ENCODE peak calls at places on chromosomes 6 and 20, in six cellular contexts. Z is sigmoid colon, N is HepG2, E is heart left ventricle, H is breast epithelium, A is ovary. S is an unnamed sample. For H3K36me3, the result is how much of the 10 kb centered on the place peaks cover.

GRCh38 chr20:2693996-2694471 is 1.5 kb downstream of the EBF4 start:
- DNase-seq in E (no peak), A (peak), Z (peak), N (no peak), H (no peak), S (no peak)

GRCh38 chr6:120826253-120826652 is 508.0 kb downstream of the TBC1D32 start:
- DNase-seq in A (no peak), H (no peak), N (peak), E (no peak), Z (no peak), S (peak)

GRCh38 chr6:119156742-119157494 is 78.5 kb upstream of the FAM184A start:
- DNase-seq in N (no peak), E (peak), H (no peak), Z (no peak), A (no peak), S (no peak)

GRCh38 chr20:57375652-57376230 is 15.5 kb upstream of the RBM38 start:
- DNase-seq in A (no peak), H (no peak), Z (no peak), E (no peak), N (no peak), S (no peak)

GRCh38 chr6:156879235-156879995 is 102.2 kb downstream of the ARID1B start:
- DNase-seq in Z (no peak), N (no peak), H (no peak), E (no peak), A (no peak), S (no peak)

GRCh38 chr6:21022343-21023107 is 488.3 kb downstream of the CDKAL1 start:
- DNase-seq in Z (no peak), H (no peak), A (no peak), E (no peak), N (peak), S (no peak)

GRCh38 chr6:134289204-134289575 is 28.7 kb downstream of the SGK1 start:
- DNase-seq in N (no peak), E (no peak), A (no peak), Z (no peak), H (no peak), S (no peak)

GRCh38 chr20:38633577-38634093 is 32.0 kb downstream of the ARHGAP40 start:
- DNase-seq in Z (no peak), A (no peak), E (peak), H (no peak), N (peak), S (peak)

GRCh38 chr6:154404791-154405400 is 48.3 kb upstream of the IPCEF1 start:
- DNase-seq in H (no peak), A (no peak), Z (no peak), N (no peak), E (no peak), S (no peak)

GRCh38 chr6:129073651-129074419 is 190.9 kb downstream of the LAMA2 start:
- DNase-seq in A (no peak), N (no peak), Z (no peak), H (no peak), E (no peak), S (no peak)

GRCh38 chr6:114154812-114155211 is 183.9 kb upstream of the HDAC2 start:
- DNase-seq in N (no peak), H (no peak), E (no peak), Z (no peak), A (no peak), S (no peak)

GRCh38 chr6:132130530-132131298 is 179.5 kb upstream of the CCN2 start:
- DNase-seq in Z (peak), H (no peak), E (peak), N (no peak), A (peak), S (no peak)

GRCh38 chr20:17615645-17616479 is 46.0 kb downstream of the DSTN start:
- DNase-seq in E (peak), A (peak), Z (peak), H (no peak), N (no peak), S (peak)

GRCh38 chr6:144659202-144659731 is 374.1 kb downstream of the UTRN start:
- DNase-seq in A (peak), H (no peak), Z (no peak), E (no peak), N (peak), S (peak)

GRCh38 chr6:113488812-113489685 is 368.1 kb upstream of the MARCKS start:
- DNase-seq in N (no peak), Z (no peak), H (no peak), A (no peak), E (no peak), S (no peak)

GRCh38 chr20:43832096-43832816 is 82.4 kb upstream of the TOX2 start:
- DNase-seq in E (no peak), H (no peak), A (no peak), N (no peak), Z (peak), S (no peak)

GRCh38 chr6:4135665-4136353 is 434 bp upstream of the ECI2 start:
- DNase-seq in H (peak), N (peak), Z (peak), E (peak), A (peak), S (peak)

GRCh38 chr6:144478487-144478886 is 193.4 kb downstream of the UTRN start:
- DNase-seq in H (no peak), E (peak), N (no peak), A (no peak), Z (no peak), S (no peak)

GRCh38 chr6:138772596-138773176 is 883 bp upstream of the CCDC28A start:
- DNase-seq in Z (no peak), N (no peak), A (no peak), H (no peak), E (no peak), S (no peak)

GRCh38 chr6:143061597-143062385 is 1.1 kb downstream of the AIG1 start:
- DNase-seq in H (no peak), Z (no peak), N (peak), E (no peak), A (no peak), S (no peak)

GRCh38 chr6:124319410-124319809 is 515.7 kb downstream of the NKAIN2 start:
- DNase-seq in E (no peak), H (no peak), N (no peak), Z (no peak), A (no peak), S (no peak)

GRCh38 chr20:50165687-50166554 is 12.4 kb upstream of the PEDS1 start:
- DNase-seq in E (peak), Z (peak), A (peak), H (peak), N (peak), S (peak)

GRCh38 chr6:75600694-75601265 is 900 bp upstream of the SENP6 start:
- DNase-seq in N (no peak), H (no peak), A (no peak), Z (no peak), E (no peak), S (no peak)

GRCh38 chr6:75601608-75602163 is at the start of gene SENP6:
- DNase-seq in Z (peak), A (peak), N (peak), H (peak), E (peak), S (peak)

GRCh38 chr6:75602897-75603395 is 1.3 kb downstream of the SENP6 start:
- DNase-seq in A (no peak), H (no peak), E (no peak), N (no peak), Z (no peak), S (no peak)

GRCh38 chr6:75604294-75604693 is 2.6 kb downstream of the SENP6 start:
- DNase-seq in A (no peak), N (no peak), E (no peak), H (no peak), Z (no peak), S (no peak)

GRCh38 chr6:75602164-75602896 is 650 bp downstream of the SENP6 start:
- DNase-seq in E (peak), N (no peak), H (peak), A (no peak), Z (peak), S (peak)
- H3K36me3 ChIP-seq in E (under half), N (under half), H (under half), A (under half), Z (under half), S (under half)

GRCh38 chr6:43368517-43369160 is 808 bp downstream of the ZNF318 start:
- DNase-seq in H (no peak), E (peak), Z (peak), N (peak), A (peak), S (peak)

GRCh38 chr6:43373252-43373875 is 3.9 kb upstream of the ZNF318 start:
- DNase-seq in E (no peak), Z (no peak), N (no peak), H (no peak), A (no peak), S (no peak)

GRCh38 chr6:43367245-43367984 is 2.0 kb downstream of the ZNF318 start:
- DNase-seq in E (no peak), Z (no peak), N (no peak), A (no peak), H (no peak), S (no peak)

GRCh38 chr6:43369174-43370002 is at the start of gene ZNF318:
- DNase-seq in E (peak), H (peak), N (peak), A (peak), Z (peak), S (peak)
- TF ChIP-seq POLR2A in E (peak), H (peak), N (no peak), A (peak), Z (no peak), S (peak)

GRCh38 chr6:43678341-43678740 is 9.2 kb downstream of the MRPS18A start:
- DNase-seq in A (no peak), N (no peak), E (no peak), Z (no peak), H (no peak), S (no peak)
- H3K36me3 ChIP-seq in A (under half), N (half or more), E (half or more), Z (half or more), H (under half), S (under half)

DNA sequence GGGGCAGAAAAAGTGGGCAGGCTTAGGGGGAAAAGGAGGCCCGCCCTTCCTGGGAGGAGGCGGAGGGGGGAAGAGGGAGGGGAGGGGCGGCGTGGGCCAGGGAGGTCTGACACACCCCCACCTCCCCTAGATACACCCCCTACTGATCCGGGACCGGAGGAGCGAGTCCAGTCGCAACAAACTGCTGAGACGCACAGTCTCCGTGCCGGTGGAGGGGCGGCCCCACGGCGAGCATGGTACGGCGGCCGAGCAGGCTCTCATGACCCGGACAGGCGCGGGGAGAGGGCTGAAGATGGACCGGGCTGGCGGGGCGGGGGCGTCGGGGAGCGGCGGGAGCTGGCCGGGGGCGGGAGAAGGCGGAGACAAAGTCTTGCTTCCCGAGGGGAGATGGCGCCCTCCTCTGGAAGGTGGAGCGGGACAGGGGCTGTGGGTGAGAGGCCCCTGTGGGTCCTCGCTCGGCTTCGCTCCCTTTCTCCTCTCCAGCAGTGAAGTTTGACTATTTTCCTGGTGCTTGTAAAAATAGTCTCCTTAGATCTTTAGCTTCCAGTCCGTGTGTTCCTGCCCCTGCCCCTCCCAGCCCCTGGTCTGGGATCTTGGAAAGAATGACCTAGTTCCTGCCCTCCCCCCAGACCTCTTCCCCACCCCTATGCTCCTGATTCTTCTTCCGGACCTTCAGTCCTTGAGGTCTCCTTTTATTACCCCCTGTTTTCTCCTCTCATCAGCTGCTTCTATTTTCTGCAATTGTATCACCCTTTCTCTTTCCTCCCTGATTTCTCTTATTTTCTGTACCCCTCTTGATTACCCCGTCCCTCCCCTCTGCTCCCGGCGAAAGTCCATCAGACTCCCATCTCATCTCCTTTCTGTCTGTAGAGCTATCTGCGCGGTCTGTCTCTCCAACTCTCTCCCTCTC is 6.1 kb downstream of the SYNGAP1 start:
- DNase-seq in N (peak), E (peak), Z (peak), A (peak), H (peak), S (peak)
- TF ChIP-seq POLR2A in N (no peak), E (no peak), Z (peak), A (peak), H (no peak), S (no peak)

DNA sequence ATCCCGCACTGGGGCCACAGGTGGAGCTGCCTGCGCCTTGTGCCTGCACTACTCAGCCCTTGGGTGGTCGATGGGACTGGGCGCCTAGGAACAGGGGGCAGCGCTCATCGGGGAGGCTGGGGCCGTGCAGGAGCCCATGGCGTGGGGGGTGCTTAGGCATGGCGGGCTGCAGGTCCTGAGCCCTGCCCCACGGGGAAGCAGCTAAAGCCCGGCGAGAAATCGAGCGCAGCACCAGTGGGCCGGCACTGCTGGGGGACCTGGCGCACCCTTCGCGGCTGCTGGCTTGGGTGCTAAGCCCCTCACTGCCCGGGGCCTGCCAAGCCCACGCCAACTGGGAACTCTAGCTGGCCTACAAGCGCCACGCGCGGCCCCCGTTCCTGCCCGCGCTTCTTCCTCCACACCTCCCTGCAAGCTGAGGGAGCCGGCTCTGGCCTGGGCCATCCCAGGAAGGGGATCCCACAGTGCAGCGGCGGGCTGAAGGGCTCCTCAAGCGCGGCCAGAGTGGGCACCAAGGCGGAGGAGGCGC is 5.8 kb downstream of the HIVEP1 start:
- DNase-seq in A (no peak), Z (no peak), E (no peak), N (no peak), H (no peak), S (no peak)
- H3K36me3 ChIP-seq in A (under half), Z (under half), E (under half), N (under half), H (under half), S (under half)

DNA sequence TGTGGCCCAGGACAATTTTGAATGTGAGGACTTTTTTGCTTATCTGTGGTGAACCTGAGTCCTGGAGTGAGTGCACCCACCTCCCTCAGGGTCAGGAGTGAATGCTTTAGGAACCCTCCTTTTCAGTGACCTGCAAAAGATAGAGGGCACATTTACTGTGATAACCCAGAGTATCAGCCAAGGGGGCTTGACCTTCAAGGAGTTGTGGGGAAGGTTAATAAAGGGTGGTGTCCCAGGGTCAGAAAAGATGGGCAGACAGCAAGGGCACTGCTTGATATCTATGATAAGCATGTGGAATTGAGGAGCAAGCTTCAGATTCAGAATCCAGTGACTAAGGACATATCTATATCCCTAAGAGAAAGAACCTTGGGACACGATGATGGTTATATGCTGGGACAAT is 4.5 kb downstream of the HLA-A start:
- DNase-seq in E (no peak), A (no peak), Z (no peak), N (no peak), H (no peak), S (no peak)
- TF ChIP-seq POLR2A in E (no peak), A (no peak), Z (no peak), N (no peak), H (no peak), S (no peak)

GRCh38 chr6:169237496-169238134 is 16.0 kb downstream of the THBS2 start:
- DNase-seq in N (no peak), H (no peak), E (no peak), Z (no peak), A (peak), S (no peak)

GRCh38 chr6:169235286-169235685 is 18.4 kb downstream of the THBS2 start:
- DNase-seq in Z (no peak), H (no peak), N (no peak), A (peak), E (peak), S (peak)

GRCh38 chr6:169236545-169236944 is 17.1 kb downstream of the THBS2 start:
- DNase-seq in A (peak), Z (no peak), H (no peak), E (no peak), N (no peak), S (no peak)

GRCh38 chr6:169238766-169239165 is 14.9 kb downstream of the THBS2 start:
- DNase-seq in H (no peak), N (no peak), Z (no peak), A (no peak), E (no peak), S (no peak)

GRCh38 chr6:169236988-169237387 is 16.7 kb downstream of the THBS2 start:
- DNase-seq in Z (no peak), A (no peak), N (no peak), E (no peak), H (no peak), S (no peak)
- H3K36me3 ChIP-seq in Z (under half), A (under half), N (under half), E (under half), H (under half), S (under half)

GRCh38 chr6:42746452-42747400 is 823 bp upstream of the TBCC start:
- DNase-seq in A (peak), E (peak), H (peak), Z (peak), N (peak), S (peak)
- TF ChIP-seq POLR2A in A (peak), E (peak), H (peak), Z (peak), N (no peak), S (peak)

DNA sequence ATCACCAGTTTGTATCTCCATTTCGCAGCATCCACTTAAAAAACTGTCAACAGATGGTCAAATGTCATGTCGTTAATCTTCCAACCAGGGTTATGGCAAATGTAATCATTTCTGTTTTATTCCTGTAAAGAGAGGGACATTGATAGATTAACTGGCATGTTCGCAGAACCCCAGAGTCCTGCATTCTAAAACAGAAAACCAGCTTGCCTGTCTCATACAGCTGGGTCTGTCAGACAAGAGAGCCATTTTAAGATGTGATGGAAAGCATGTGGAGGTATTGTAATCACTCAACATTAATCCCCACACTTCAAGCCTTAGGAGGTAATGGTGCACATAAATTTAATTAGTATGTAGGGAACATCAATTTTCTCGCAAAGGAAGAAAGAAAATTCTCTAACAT is 4.4 kb downstream of the SMLR1 start:
- DNase-seq in Z (no peak), H (no peak), A (no peak), N (no peak), E (no peak), S (no peak)
- H3K36me3 ChIP-seq in Z (under half), H (under half), A (under half), N (half or more), E (under half), S (under half)

GRCh38 chr6:41053056-41053455 is at the start of gene APOBEC2:
- DNase-seq in E (peak), A (no peak), H (no peak), N (no peak), Z (peak), S (peak)
- TF ChIP-seq POLR2A in E (peak), A (no peak), H (no peak), N (no peak), Z (no peak), S (no peak)